ENCODE peak calls at places on chromosome 6, in eight cellular contexts. V is ovary, I is A549, R is tibial nerve, L is stomach, H is spleen, F is suprapubic skin, Q is uterus. X is an unnamed sample. For H3K4me1, the result is how much of the 10 kb centered on the place peaks cover.

GRCh38 chr6:15417811-15418210 is 171.9 kb downstream of the JARID2 start:
- DNase-seq in F (no peak), H (no peak), V (no peak), L (no peak), Q (no peak), R (no peak), I (no peak), X (no peak)

GRCh38 chr6:34276881-34277762 is 28.3 kb upstream of the SMIM29 start:
- DNase-seq in V (no peak), R (no peak), L (no peak), H (no peak), F (no peak), Q (no peak), I (no peak), X (no peak)

GRCh38 chr6:6725120-6725833 is 136.8 kb downstream of the LY86 start:
- DNase-seq in F (no peak), L (no peak), R (no peak), H (no peak), V (no peak), Q (no peak), I (no peak), X (no peak)

GRCh38 chr6:34098045-34098936 is 47.6 kb downstream of the GRM4 start:
- DNase-seq in Q (no peak), H (no peak), F (no peak), R (no peak), L (no peak), I (no peak), V (no peak), X (no peak)

GRCh38 chr6:6856538-6857523 is 250.9 kb upstream of the RREB1 start:
- DNase-seq in L (peak), I (no peak), V (no peak), Q (no peak), F (peak), R (peak), H (peak), X (peak)

GRCh38 chr6:155528335-155528734 is 72.7 kb upstream of the NOX3 start:
- DNase-seq in Q (no peak), I (no peak), R (no peak), H (no peak), V (no peak), L (no peak), F (no peak), X (no peak)

GRCh38 chr6:124054034-124054433 is 250.4 kb downstream of the NKAIN2 start:
- DNase-seq in F (no peak), Q (no peak), L (no peak), R (no peak), I (no peak), V (no peak), H (no peak), X (no peak)

GRCh38 chr6:53734473-53735299 is 60.1 kb upstream of the LRRC1 start:
- DNase-seq in I (peak), L (peak), V (no peak), Q (no peak), H (no peak), R (no peak), F (no peak), X (peak)

GRCh38 chr6:1322725-1323219 is 10.9 kb downstream of the FOXQ1 start:
- DNase-seq in H (no peak), I (no peak), Q (no peak), R (no peak), V (no peak), L (no peak), F (no peak), X (no peak)

GRCh38 chr6:82030761-82031160 is 216.8 kb downstream of the IBTK start:
- DNase-seq in V (no peak), L (no peak), R (no peak), I (no peak), Q (no peak), F (no peak), H (no peak), X (no peak)

GRCh38 chr6:40438556-40438955 is 148.6 kb downstream of the LRFN2 start:
- DNase-seq in I (no peak), Q (no peak), R (no peak), F (no peak), L (no peak), H (no peak), V (no peak), X (no peak)

DNA sequence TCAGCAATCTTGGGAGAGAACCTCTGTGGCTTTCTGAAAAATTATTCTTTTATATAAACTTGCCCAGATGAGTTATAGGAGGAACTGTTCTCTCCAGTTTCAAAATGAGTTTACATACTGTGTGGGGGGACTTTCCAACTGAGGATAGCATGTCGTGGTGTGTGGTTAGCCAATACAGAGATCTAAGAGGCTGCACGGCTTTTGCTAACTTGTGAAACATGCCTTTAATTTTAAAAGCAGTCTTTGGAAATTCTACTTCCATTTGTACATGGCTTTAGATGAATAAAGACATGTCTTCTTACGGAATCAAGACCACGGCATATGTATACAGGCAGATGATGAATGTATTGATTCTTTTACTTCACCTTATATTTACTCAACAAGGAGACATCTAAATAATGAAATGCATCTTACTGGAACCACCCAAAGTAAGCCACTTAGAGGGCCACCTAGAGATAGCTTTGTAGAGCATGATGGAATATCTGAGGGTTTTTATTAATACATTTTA is 39.8 kb downstream of the HIVEP1 start:
- DNase-seq in L (no peak), R (no peak), Q (no peak), F (no peak), V (no peak), I (no peak), H (no peak), X (no peak)
- H3K4me1 ChIP-seq in L (under half), R (under half), Q (under half), F (under half), V (under half), I (under half), H (half or more), X (under half)

GRCh38 chr6:2971420-2972218 is at the start of gene SERPINB6:
- DNase-seq in H (peak), V (peak), L (peak), I (peak), R (peak), F (peak), Q (peak), X (peak)
- TF ChIP-seq POLR2A in H (no peak), V (peak), L (no peak), I (peak), R (no peak), F (peak), Q (no peak), X (no peak)

DNA sequence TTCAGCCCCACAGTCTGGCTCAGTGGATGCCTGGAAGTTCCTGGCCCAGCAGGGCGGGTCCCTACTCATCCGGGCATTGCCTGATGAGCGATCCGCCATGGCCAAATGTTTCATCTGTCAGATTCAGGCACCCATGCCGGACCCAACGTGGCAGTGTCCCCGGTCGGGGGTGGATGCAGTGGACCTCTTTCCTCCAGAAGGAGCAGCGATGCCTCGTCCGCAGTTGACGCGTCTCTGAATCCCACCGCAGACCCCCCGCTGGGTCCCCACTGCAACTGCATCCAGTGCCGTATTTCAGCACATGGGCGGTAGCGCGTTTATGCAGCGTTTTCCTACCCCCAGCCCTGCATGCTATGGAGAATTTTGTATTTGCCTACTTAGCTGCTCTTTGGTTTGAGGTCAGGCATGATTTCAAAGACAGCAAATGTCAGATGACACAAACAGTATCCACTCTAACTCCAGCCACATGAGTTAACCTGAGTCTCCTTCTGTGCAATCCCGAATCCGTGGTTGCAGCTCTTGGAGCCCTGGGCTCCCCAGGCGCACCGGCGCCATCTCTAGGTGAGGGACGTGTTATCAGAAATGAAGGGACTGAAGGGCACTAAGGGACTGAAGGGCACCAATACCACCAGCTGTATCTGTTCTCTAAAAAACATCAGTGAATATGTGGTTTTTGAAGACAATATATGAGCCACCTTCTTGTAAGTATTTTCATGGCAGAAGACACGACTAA is 72.6 kb upstream of the THBS2 start:
- DNase-seq in Q (no peak), R (no peak), V (no peak), I (no peak), L (no peak), F (no peak), H (no peak), X (no peak)
- TF ChIP-seq CTCF in Q (no peak), R (no peak), V (no peak), I (peak), L (no peak), F (peak), H (no peak), X (no peak)

DNA sequence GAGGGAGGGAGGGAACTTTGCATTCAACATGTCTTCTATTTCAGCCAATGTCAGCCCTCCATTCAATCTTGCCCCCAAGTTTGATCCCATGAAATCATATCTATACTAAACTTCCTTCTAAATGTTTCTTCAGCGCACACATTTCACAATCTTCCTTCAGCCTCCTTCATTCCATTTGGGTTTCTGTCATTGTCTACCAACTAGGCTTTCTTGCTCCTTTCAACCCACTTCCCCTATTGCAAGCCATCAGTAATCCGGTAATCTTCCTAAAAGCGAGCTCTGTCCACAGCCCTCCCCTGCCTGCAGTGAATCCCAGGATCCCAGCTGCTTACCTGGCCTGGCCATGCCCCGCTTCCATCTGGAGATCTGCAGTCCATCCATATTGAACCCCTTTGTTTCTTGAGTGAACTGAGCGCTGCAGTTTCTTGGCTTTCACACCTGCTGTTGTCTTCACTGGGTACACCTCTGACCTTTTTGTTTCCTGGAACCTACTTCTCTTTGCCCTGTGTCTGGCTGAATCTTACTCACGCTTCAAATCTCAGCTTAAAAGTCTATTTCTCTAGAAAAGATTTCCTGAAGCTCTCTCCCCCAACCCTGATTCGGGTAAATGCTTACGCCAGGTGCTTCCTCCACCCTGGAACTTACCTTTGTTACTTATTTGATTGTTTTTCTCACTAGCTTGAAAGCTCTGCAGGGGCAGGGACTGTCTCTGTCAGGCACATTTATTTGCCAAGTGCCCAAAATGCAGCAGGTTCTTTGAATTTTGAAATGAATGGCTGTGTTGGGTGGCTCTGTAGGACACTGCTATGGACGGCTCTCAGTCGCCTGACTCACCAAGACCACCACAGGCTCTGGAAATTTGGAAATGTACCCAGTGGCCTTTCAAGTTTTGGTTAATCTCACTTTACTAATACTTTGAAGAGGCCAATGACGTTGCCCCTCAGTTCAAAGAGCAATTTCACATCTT is 50.3 kb downstream of the ADTRP start:
- DNase-seq in Q (no peak), F (no peak), V (no peak), I (no peak), H (no peak), L (no peak), R (no peak), X (no peak)
- H3K4me1 ChIP-seq in Q (under half), F (under half), V (under half), I (under half), H (under half), L (under half), R (under half), X (under half)

DNA sequence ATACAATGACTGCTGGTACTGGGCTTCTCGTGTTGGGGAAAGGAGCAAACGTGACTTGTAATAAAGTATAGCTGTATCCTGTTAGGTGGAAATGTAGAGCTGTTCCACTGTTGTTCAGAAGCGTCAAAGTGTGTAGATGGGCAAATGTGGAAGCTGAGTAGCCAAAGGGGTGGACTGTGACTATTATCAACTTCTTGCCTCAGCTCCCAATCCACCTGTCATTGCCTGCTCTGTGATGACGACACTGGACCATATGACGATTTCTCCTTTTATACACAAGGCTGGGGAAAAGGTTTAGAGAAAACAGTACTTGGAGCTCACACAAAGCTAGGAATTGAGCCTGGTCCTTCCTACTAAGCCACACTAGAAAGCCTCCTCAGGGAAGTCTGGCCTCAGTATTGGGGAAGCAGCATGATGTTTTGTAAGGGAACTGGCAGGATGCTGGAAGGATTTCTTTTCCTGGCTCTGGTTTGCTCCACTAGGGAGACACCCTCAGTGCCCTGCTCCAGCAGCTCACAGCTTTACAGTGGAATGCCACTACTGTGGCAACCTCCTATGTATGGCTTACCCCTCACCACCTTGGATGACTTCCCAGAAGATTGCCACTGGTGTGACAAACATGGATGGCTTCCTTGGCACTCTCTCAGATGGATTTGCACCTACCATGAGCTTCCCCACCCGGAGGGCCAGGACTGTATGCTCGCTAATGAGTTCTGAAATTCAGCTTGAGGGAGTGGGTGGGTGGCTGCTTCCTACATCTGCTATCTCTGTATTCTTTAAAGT is 20.0 kb downstream of the CD164 start:
- DNase-seq in R (no peak), Q (no peak), V (no peak), I (no peak), L (no peak), F (no peak), H (no peak), X (no peak)
- TF ChIP-seq POLR2A in R (no peak), Q (no peak), V (no peak), I (no peak), L (no peak), F (no peak), H (no peak), X (no peak)

X was measured in thyroid gland.